ENCODE peak calls at places on chromosomes 7 and 10, in four cellular contexts. H, D, X and G are unnamed samples.
A peak's percentile ranks its signal among the peaks of the same experiment; 100 is the strongest.

GRCh38 chr10:62054408-62054807 is 152.9 kb downstream of the ARID5B start:
- DNase-seq in H (no peak), D (no peak), X (no peak), G (no peak)

GRCh38 chr10:4240641-4241197 is 455.7 kb upstream of the KLF6 start:
- DNase-seq in H (peak; percentile 46), D (peak; percentile 57), X (no peak), G (no peak)

GRCh38 chr7:36153571-36154097 is 580 bp downstream of the EEPD1 start:
- DNase-seq in H (peak; percentile 24), D (no peak), X (no peak), G (peak; percentile 66)

GRCh38 chr7:113289140-113289740 is 170.9 kb upstream of the SMIM30 start:
- DNase-seq in H (peak; percentile 32), D (peak; percentile 68), X (peak; percentile 66), G (no peak)

GRCh38 chr10:6721964-6722615 is 142.0 kb upstream of the PRKCQ start:
- DNase-seq in H (peak; percentile 93), D (no peak), X (peak; percentile 35), G (no peak)

GRCh38 chr7:122457969-122458368 is 153.4 kb upstream of the FEZF1 start:
- DNase-seq in H (no peak), D (peak; percentile 74), X (no peak), G (no peak)

GRCh38 chr10:100825325-100825875 is 80.0 kb downstream of the PAX2 start:
- DNase-seq in H (no peak), D (no peak), X (no peak), G (no peak)

GRCh38 chr7:37853468-37853867 is 5.1 kb downstream of the NME8 start:
- DNase-seq in H (peak; percentile 5), D (peak; percentile 27), X (peak; percentile 26), G (no peak)

GRCh38 chr10:128540806-128541739 is 414.9 kb upstream of the MKI67 start:
- DNase-seq in H (no peak), D (peak; percentile 56), X (no peak), G (no peak)

GRCh38 chr10:99534939-99535763 is 2.4 kb downstream of the NKX2-3 start:
- DNase-seq in H (no peak), D (no peak), X (peak; percentile 15), G (no peak)

GRCh38 chr7:99504281-99504602 is 220 bp upstream of the ZKSCAN5 start:
- DNase-seq in H (no peak), D (peak; percentile 99), X (peak; percentile 99), G (no peak)

GRCh38 chr7:55432937-55433784 is 68.0 kb downstream of the LANCL2 start:
- DNase-seq in H (peak; percentile 63), D (peak; percentile 81), X (peak; percentile 64), G (no peak)

GRCh38 chr10:102422586-102423129 is 2.0 kb downstream of the FBXL15 start:
- DNase-seq in H (no peak), D (peak; percentile 88), X (peak; percentile 85), G (peak; percentile 61)

GRCh38 chr7:47371733-47372368 is 210.1 kb downstream of the TNS3 start:
- DNase-seq in H (peak; percentile 13), D (peak; percentile 60), X (no peak), G (no peak)